ENCODE peak calls at places on chromosomes 4 and X, in seven cellular contexts. One of them, this sample, is unnamed.

GRCh38 chr4:151165205-151166000 is 66.0 kb downstream of the RPS3A start:
- DNase-seq in lower lobe of right lung: no peak
- DNase-seq in ureter: no peak
- DNase-seq in hippocampal formation: no peak
- DNase-seq in tibial nerve: no peak
- DNase-seq in activated B cell treated with CpG ODN at 0.5 μM for 24 hours: no peak
- DNase-seq in ELF-1: no peak
- DNase-seq in this sample: no peak

GRCh38 chr4:155780773-155781172 is 22.0 kb downstream of the GUCY1B1 start:
- DNase-seq in lower lobe of right lung: no peak
- DNase-seq in ureter: no peak
- DNase-seq in hippocampal formation: no peak
- DNase-seq in tibial nerve: no peak
- DNase-seq in activated B cell treated with CpG ODN at 0.5 μM for 24 hours: no peak
- DNase-seq in ELF-1: no peak
- DNase-seq in this sample: no peak

GRCh38 chrX:107659768-107660167 is 31.5 kb downstream of the PRPS1 start:
- DNase-seq in lower lobe of right lung: no peak
- DNase-seq in ureter: no peak
- DNase-seq in hippocampal formation: peak
- DNase-seq in tibial nerve: peak
- DNase-seq in activated B cell treated with CpG ODN at 0.5 μM for 24 hours: no peak
- DNase-seq in ELF-1: no peak
- DNase-seq in this sample: no peak

GRCh38 chr4:112063260-112063659 is 82.0 kb upstream of the FAM241A start:
- DNase-seq in lower lobe of right lung: no peak
- DNase-seq in ureter: no peak
- DNase-seq in hippocampal formation: no peak
- DNase-seq in tibial nerve: no peak
- DNase-seq in activated B cell treated with CpG ODN at 0.5 μM for 24 hours: no peak
- DNase-seq in ELF-1: no peak
- DNase-seq in this sample: no peak

GRCh38 chr4:161936625-161937133 is 227.1 kb downstream of the FSTL5 start:
- DNase-seq in lower lobe of right lung: no peak
- DNase-seq in ureter: no peak
- DNase-seq in hippocampal formation: no peak
- DNase-seq in tibial nerve: no peak
- DNase-seq in activated B cell treated with CpG ODN at 0.5 μM for 24 hours: no peak
- DNase-seq in ELF-1: no peak
- DNase-seq in this sample: no peak

GRCh38 chr4:14924080-14924916 is 78.0 kb upstream of the CPEB2 start:
- DNase-seq in lower lobe of right lung: no peak
- DNase-seq in ureter: no peak
- DNase-seq in hippocampal formation: no peak
- DNase-seq in tibial nerve: no peak
- DNase-seq in activated B cell treated with CpG ODN at 0.5 μM for 24 hours: no peak
- DNase-seq in ELF-1: no peak
- DNase-seq in this sample: no peak

GRCh38 chrX:52923781-52924241 is 26.7 kb downstream of the FAM156B start:
- DNase-seq in lower lobe of right lung: peak
- DNase-seq in ureter: peak
- DNase-seq in hippocampal formation: no peak
- DNase-seq in tibial nerve: no peak
- DNase-seq in activated B cell treated with CpG ODN at 0.5 μM for 24 hours: no peak
- DNase-seq in ELF-1: no peak
- DNase-seq in this sample: no peak

GRCh38 chrX:39821709-39822095 is 276.1 kb downstream of the BCOR start:
- DNase-seq in lower lobe of right lung: no peak
- DNase-seq in ureter: no peak
- DNase-seq in hippocampal formation: no peak
- DNase-seq in tibial nerve: no peak
- DNase-seq in activated B cell treated with CpG ODN at 0.5 μM for 24 hours: no peak
- DNase-seq in ELF-1: no peak
- DNase-seq in this sample: no peak

GRCh38 chrX:130975947-130976346 is 72.9 kb upstream of the ENOX2 start:
- DNase-seq in lower lobe of right lung: no peak
- DNase-seq in ureter: no peak
- DNase-seq in hippocampal formation: peak
- DNase-seq in tibial nerve: peak
- DNase-seq in activated B cell treated with CpG ODN at 0.5 μM for 24 hours: no peak
- DNase-seq in ELF-1: peak
- DNase-seq in this sample: no peak

GRCh38 chr4:82352825-82353370 is 20.9 kb downstream of the HNRNPD start:
- DNase-seq in lower lobe of right lung: no peak
- DNase-seq in ureter: no peak
- DNase-seq in hippocampal formation: no peak
- DNase-seq in tibial nerve: no peak
- DNase-seq in activated B cell treated with CpG ODN at 0.5 μM for 24 hours: no peak
- DNase-seq in ELF-1: no peak
- DNase-seq in this sample: no peak

GRCh38 chr4:22515888-22516541 is at the start of gene ADGRA3:
- DNase-seq in lower lobe of right lung: peak
- DNase-seq in ureter: peak
- DNase-seq in hippocampal formation: no peak
- DNase-seq in tibial nerve: peak
- DNase-seq in activated B cell treated with CpG ODN at 0.5 μM for 24 hours: no peak
- DNase-seq in ELF-1: peak
- DNase-seq in this sample: no peak

GRCh38 chr4:53576676-53577372 is 14.5 kb downstream of the LNX1 start:
- DNase-seq in lower lobe of right lung: no peak
- DNase-seq in ureter: no peak
- DNase-seq in hippocampal formation: no peak
- DNase-seq in tibial nerve: no peak
- DNase-seq in activated B cell treated with CpG ODN at 0.5 μM for 24 hours: no peak
- DNase-seq in ELF-1: no peak
- DNase-seq in this sample: no peak

GRCh38 chr4:176102414-176102813 is 36.8 kb downstream of the WDR17 start:
- DNase-seq in lower lobe of right lung: no peak
- DNase-seq in ureter: no peak
- DNase-seq in hippocampal formation: no peak
- DNase-seq in tibial nerve: no peak
- DNase-seq in activated B cell treated with CpG ODN at 0.5 μM for 24 hours: no peak
- DNase-seq in ELF-1: no peak
- DNase-seq in this sample: no peak

This sample was measured in memory B cell.